ENCODE peak calls at places on chromosomes 7 and 10, in eight cellular contexts. D is neural progenitor cell, K is AG04450, C is Panc1, J is HCT116, I is pancreas, F is colonic mucosa, G is stomach. O is an unnamed sample. For H3K9me3, the result is how much of the 10 kb centered on the place peaks cover.

GRCh38 chr7:8109196-8110022 is 140.8 kb downstream of the GLCCI1 start:
- DNase-seq in D (no peak), K (no peak), G (no peak), J (no peak), C (no peak), I (no peak), F (no peak), O (no peak)

GRCh38 chr10:47255033-47255813 is 44.8 kb upstream of the GDF10 start:
- DNase-seq in C (no peak), F (no peak), I (no peak), K (no peak), D (no peak), G (no peak), J (no peak), O (no peak)

GRCh38 chr7:118195837-118196474 is 12.0 kb downstream of the LSM8 start:
- DNase-seq in C (no peak), D (peak), I (peak), G (peak), F (peak), K (peak), J (peak), O (peak)

GRCh38 chr7:50665403-50666123 is 100.4 kb upstream of the DDC start:
- DNase-seq in D (no peak), C (no peak), G (no peak), F (no peak), J (no peak), K (no peak), I (no peak), O (no peak)

GRCh38 chr10:93514496-93514895 is 18.1 kb downstream of the CEP55 start:
- DNase-seq in D (no peak), C (no peak), F (no peak), I (no peak), K (no peak), G (no peak), J (no peak), O (no peak)

GRCh38 chr10:64576497-64576896 is 1055.3 kb downstream of the REEP3 start:
- DNase-seq in F (no peak), I (no peak), C (no peak), G (no peak), K (no peak), J (no peak), D (no peak), O (no peak)

GRCh38 chr7:139720705-139721231 is 57.0 kb downstream of the HIPK2 start:
- DNase-seq in D (no peak), I (no peak), G (peak), C (no peak), K (no peak), J (no peak), F (peak), O (no peak)

GRCh38 chr10:14723052-14723689 is 51.5 kb downstream of the FAM107B start:
- DNase-seq in K (no peak), D (no peak), C (no peak), G (no peak), J (no peak), I (no peak), F (no peak), O (no peak)

GRCh38 chr10:122445904-122446303 is 8.5 kb upstream of the ARMS2 start:
- DNase-seq in C (no peak), K (no peak), J (no peak), D (no peak), G (no peak), I (no peak), F (no peak), O (no peak)

GRCh38 chr7:102444961-102445673 is 11.7 kb downstream of the ORAI2 start:
- DNase-seq in C (no peak), G (no peak), K (no peak), J (no peak), I (no peak), D (no peak), F (no peak), O (no peak)

GRCh38 chr10:88994034-88994433 is 3.4 kb downstream of the FAS start:
- DNase-seq in J (no peak), I (no peak), F (peak), C (no peak), D (peak), G (no peak), K (no peak), O (no peak)

GRCh38 chr10:63707254-63707910 is 186.2 kb downstream of the REEP3 start:
- DNase-seq in I (peak), G (no peak), D (no peak), C (peak), F (no peak), K (peak), J (peak), O (peak)

GRCh38 chr7:90412458-90413184 is 9.4 kb downstream of the CLDN12 start:
- DNase-seq in C (no peak), J (peak), I (no peak), K (no peak), F (peak), G (peak), D (peak), O (no peak)

GRCh38 chr7:139730746-139731612 is 46.8 kb downstream of the HIPK2 start:
- DNase-seq in I (peak), C (no peak), K (no peak), G (peak), D (peak), F (no peak), J (no peak), O (peak)

GRCh38 chr7:7911339-7911738 is 57.3 kb upstream of the GLCCI1 start:
- DNase-seq in D (peak), I (no peak), K (peak), G (no peak), J (no peak), C (no peak), F (no peak), O (no peak)

GRCh38 chr7:114356133-114356532 is 58.5 kb upstream of the FOXP2 start:
- DNase-seq in D (no peak), I (no peak), K (no peak), G (no peak), F (no peak), J (no peak), C (no peak), O (no peak)

GRCh38 chr7:131511774-131512535 is 44.5 kb downstream of the PODXL start:
- DNase-seq in I (no peak), G (no peak), F (no peak), K (no peak), C (no peak), D (no peak), J (no peak), O (no peak)

GRCh38 chr10:101453791-101454718 is 100.1 kb downstream of the BTRC start:
- DNase-seq in K (no peak), F (no peak), I (no peak), G (no peak), D (no peak), C (no peak), J (no peak), O (no peak)

GRCh38 chr7:110557136-110557535 is 533.8 kb upstream of the LRRN3 start:
- DNase-seq in J (no peak), I (no peak), G (no peak), D (no peak), K (no peak), C (no peak), F (no peak), O (no peak)

GRCh38 chr7:39695852-39696586 is 72.6 kb downstream of the RALA start:
- DNase-seq in D (no peak), C (no peak), J (no peak), G (no peak), K (no peak), F (no peak), I (no peak), O (no peak)

GRCh38 chr10:129743738-129744133 is 220.3 kb downstream of the EBF3 start:
- DNase-seq in J (no peak), G (peak), D (no peak), F (no peak), K (no peak), I (no peak), C (no peak), O (no peak)

GRCh38 chr7:114988755-114989154 is 66.9 kb downstream of the MDFIC start:
- DNase-seq in J (no peak), G (no peak), I (no peak), F (no peak), D (no peak), C (no peak), K (no peak), O (no peak)

GRCh38 chr7:149872419-149873073 is 1.2 kb upstream of the ATP6V0E2 start:
- DNase-seq in K (no peak), G (peak), I (peak), J (no peak), F (peak), C (peak), D (peak), O (peak)

GRCh38 chr7:133491846-133492652 is 239.2 kb downstream of the EXOC4 start:
- DNase-seq in C (no peak), G (no peak), K (no peak), F (no peak), I (no peak), J (no peak), D (no peak), O (no peak)

GRCh38 chr7:4163565-4164203 is 518.4 kb upstream of the FOXK1 start:
- DNase-seq in C (no peak), D (no peak), F (no peak), G (no peak), K (no peak), J (no peak), I (no peak), O (no peak)

GRCh38 chr7:99780588-99780987 is 3.4 kb downstream of the CYP3A4 start:
- DNase-seq in D (no peak), F (no peak), I (no peak), C (no peak), G (no peak), J (no peak), K (no peak), O (no peak)

GRCh38 chr7:99782012-99782953 is 1.7 kb downstream of the CYP3A4 start:
- DNase-seq in G (no peak), J (no peak), I (no peak), K (no peak), F (no peak), D (peak), C (no peak), O (no peak)

GRCh38 chr7:99779949-99780348 is 4.0 kb downstream of the CYP3A4 start:
- DNase-seq in C (no peak), K (no peak), F (no peak), G (no peak), I (no peak), D (no peak), J (no peak), O (no peak)

GRCh38 chr7:99786726-99787300 is 2.8 kb upstream of the CYP3A4 start:
- DNase-seq in J (no peak), I (no peak), K (no peak), C (no peak), G (no peak), F (no peak), D (no peak), O (no peak)

DNA sequence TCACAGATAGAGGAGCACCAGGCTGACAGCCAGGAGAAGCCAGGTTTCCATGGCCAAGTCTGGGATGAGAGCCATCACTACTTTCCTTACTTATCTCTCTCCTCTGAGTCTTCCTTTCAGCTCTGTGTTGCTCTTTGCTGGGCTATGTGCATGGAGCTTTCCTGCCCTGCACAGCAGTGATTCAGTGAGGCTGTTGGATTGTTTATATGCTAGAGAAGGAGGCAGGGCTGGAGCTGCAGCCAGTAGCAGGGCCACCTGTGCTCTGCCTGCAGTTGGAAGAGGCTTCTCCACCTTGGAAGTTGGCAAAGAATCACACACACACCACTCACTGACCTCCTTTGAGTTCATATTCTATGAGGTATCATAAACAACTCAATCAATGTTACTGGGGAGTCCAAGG is at the start of gene CYP3A4:
- DNase-seq in G (no peak), J (no peak), C (no peak), K (no peak), D (no peak), F (no peak), I (no peak), O (no peak)
- H3K9me3 ChIP-seq in G (under half), J (under half), C (under half), K (under half), D (under half), F (under half), I (under half), O (under half)

GRCh38 chr10:35639651-35640311 is 2.3 kb downstream of the FZD8 start:
- DNase-seq in J (no peak), F (peak), I (peak), G (peak), K (no peak), C (no peak), D (peak), O (peak)

GRCh38 chr10:35637456-35637855 is 4.6 kb downstream of the FZD8 start:
- DNase-seq in K (no peak), F (no peak), J (no peak), I (no peak), G (no peak), D (peak), C (no peak), O (no peak)

GRCh38 chr10:35640474-35640873 is 1.6 kb downstream of the FZD8 start:
- DNase-seq in C (no peak), K (peak), G (peak), J (no peak), I (peak), D (peak), F (peak), O (peak)

GRCh38 chr10:35638116-35638515 is 4.0 kb downstream of the FZD8 start:
- DNase-seq in C (no peak), I (no peak), G (no peak), F (no peak), J (no peak), K (no peak), D (no peak), O (no peak)

GRCh38 chr10:35639021-35639521 is 3.0 kb downstream of the FZD8 start:
- DNase-seq in K (no peak), J (no peak), G (no peak), D (peak), F (no peak), C (no peak), I (no peak), O (no peak)
- H3K4me3 ChIP-seq in K (peak), J (no peak), G (no peak), D (peak), F (no peak), C (no peak), I (no peak), O (no peak)

GRCh38 chr7:158057446-158057845 is 530.2 kb downstream of the PTPRN2 start:
- DNase-seq in D (no peak), I (no peak), J (no peak), F (no peak), C (no peak), K (no peak), G (no peak), O (no peak)
- H3K9me3 ChIP-seq in D (under half), I (under half), J (under half), F (under half), C (under half), K (half or more), G (under half), O (under half)

DNA sequence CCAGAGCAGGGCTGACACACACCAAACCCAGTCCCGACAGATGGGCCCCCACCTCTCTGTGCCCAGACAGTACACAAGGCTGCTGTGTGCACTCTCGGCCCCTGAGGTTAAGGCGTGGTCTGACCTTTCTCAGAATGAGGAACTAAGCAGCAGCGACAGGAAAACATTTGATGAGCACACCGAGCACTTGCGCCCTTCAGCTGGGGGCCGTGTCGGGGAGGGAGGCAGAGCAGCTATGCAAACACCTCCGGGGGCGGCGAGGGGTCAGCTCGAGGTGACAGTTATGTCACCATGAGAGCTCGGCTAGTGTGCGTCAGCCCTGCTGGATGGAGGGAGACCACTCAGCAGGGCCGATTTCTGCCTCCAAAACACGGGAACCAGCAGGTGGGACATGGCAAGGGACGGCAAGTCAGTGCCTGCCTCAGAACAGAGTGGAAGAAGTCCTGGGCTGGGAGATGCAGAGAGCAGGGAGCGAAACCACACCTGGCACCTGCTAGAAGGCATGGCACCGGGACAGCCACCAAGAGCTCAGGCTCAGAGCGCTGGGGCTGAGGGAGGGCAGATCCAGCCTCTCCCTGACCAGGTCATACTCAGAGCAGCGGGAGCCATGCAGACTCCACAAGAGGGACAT is 57.4 kb downstream of the CHST15 start:
- DNase-seq in G (peak), D (no peak), C (no peak), K (no peak), J (no peak), F (peak), I (no peak), O (peak)
- H3K4me3 ChIP-seq in G (no peak), D (no peak), C (no peak), K (no peak), J (no peak), F (no peak), I (no peak), O (no peak)

GRCh38 chr7:158094671-158095256 is 492.9 kb downstream of the PTPRN2 start:
- DNase-seq in J (no peak), I (no peak), D (no peak), F (no peak), C (no peak), K (no peak), G (peak), O (no peak)
- H3K9me3 ChIP-seq in J (under half), I (under half), D (under half), F (under half), C (under half), K (under half), G (under half), O (under half)

DNA sequence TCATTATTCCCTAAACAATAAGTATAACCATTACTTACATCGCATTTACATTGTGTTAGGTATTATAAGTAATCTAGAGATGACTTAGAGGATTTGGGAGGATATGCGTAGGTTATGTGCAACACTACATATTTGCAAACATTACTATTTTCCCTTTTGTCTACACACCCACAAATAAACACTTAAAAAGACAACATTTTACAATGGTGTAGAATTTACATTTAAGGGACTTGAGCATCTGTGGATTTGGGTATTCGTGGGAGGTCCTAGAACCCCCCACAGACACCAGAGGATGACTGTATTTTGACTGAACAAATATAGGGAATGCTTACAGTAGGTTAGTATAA is 220.2 kb upstream of the MYO3A start:
- DNase-seq in I (no peak), K (no peak), G (no peak), C (no peak), D (no peak), J (no peak), F (no peak), O (no peak)
- H3K4me3 ChIP-seq in I (no peak), K (no peak), G (no peak), C (no peak), D (no peak), J (no peak), F (no peak), O (no peak)

GRCh38 chr10:29740981-29741545 is 106.3 kb upstream of the SVIL start:
- DNase-seq in I (no peak), C (no peak), D (peak), J (no peak), G (no peak), F (no peak), K (no peak), O (no peak)
- H3K9me3 ChIP-seq in I (under half), C (under half), D (under half), J (under half), G (under half), F (under half), K (under half), O (under half)

DNA sequence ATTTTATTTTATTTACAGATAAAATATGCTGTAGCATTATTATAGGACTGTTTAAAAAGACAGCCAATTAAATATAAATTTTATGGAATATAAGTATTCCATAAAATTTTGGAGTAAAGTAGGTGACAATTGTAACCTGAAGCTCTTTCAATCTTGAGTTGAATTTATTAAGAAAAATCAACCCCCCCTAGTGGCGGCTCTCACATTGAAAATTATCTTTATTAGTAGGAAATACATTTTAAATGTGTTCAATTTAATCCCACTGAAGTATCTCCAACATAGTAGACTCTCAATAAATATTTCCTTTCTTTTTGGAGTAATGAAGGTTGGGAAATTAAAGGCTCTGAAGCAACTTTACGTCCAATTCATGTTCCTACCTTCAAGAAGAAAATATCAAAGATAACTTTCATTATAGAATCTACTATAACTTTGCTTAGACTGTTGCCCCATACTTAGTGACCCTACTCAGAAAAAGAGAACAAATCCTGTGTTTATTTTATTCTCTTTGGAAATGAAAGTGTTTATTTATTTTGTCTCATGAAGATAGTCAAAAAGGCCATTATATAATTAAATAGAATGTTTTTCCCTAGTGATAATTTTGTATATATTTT is 3.1 kb downstream of the AHR start:
- DNase-seq in I (peak), C (no peak), J (no peak), D (peak), G (peak), F (peak), K (no peak), O (peak)
- H3K4me3 ChIP-seq in I (peak), C (peak), J (no peak), D (no peak), G (peak), F (peak), K (peak), O (peak)

DNA sequence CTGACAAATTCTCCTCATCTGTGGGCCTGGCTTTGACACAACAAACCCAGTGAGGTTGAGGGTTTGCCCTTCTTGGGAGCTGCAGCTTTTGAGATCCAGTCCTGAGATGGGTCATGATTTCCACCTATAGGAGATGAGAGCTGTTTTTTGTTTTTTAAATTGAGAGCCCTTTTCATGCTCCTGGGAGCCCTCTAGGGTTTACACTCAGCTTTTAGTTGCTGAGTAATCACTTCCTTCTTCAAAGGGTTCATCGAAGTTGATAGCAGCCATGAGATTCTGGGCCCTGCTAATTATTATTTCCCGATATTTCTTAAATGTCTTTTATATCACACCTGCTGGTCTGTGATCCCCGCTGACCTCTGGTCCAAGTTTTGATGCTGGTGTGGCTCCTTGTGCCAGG is 47.3 kb upstream of the VIPR2 start:
- DNase-seq in F (no peak), I (no peak), J (no peak), G (no peak), C (no peak), D (no peak), K (no peak), O (no peak)
- H3K9me3 ChIP-seq in F (under half), I (under half), J (under half), G (under half), C (under half), D (under half), K (under half), O (under half)

O was measured in prostate gland.